ENCODE peak calls at places on chromosomes 7 and 10, in ten cellular contexts. One of them, this sample, is unnamed.

GRCh38 chr10:89419548-89419947 is 5.2 kb downstream of the IFIT5 start:
- DNase-seq in BE2C: no peak
- DNase-seq in PC-9: no peak
- DNase-seq in A549: no peak
- DNase-seq in colonic mucosa: no peak
- DNase-seq in breast epithelium: no peak
- DNase-seq in GM23248: peak; percentile 66
- DNase-seq in IMR-90: peak; percentile 31
- DNase-seq in Caco-2: no peak
- DNase-seq in lower lobe of right lung: no peak
- DNase-seq in this sample: peak; percentile 31

GRCh38 chr7:139620676-139621344 is 97.3 kb downstream of the CLEC2L start:
- DNase-seq in PC-9: peak; percentile 65
- DNase-seq in breast epithelium: no peak
- DNase-seq in A549: peak; percentile 65
- DNase-seq in IMR-90: peak; percentile 21
- DNase-seq in lower lobe of right lung: no peak
- DNase-seq in BE2C: peak; percentile 66
- DNase-seq in GM23248: peak; percentile 58
- DNase-seq in Caco-2: peak; percentile 82
- DNase-seq in colonic mucosa: peak; percentile 68
- DNase-seq in this sample: peak; percentile 44

GRCh38 chr10:7861509-7862120 is 43.3 kb downstream of the TAF3 start:
- DNase-seq in BE2C: no peak
- DNase-seq in colonic mucosa: no peak
- DNase-seq in IMR-90: no peak
- DNase-seq in Caco-2: no peak
- DNase-seq in PC-9: no peak
- DNase-seq in GM23248: no peak
- DNase-seq in breast epithelium: no peak
- DNase-seq in A549: no peak
- DNase-seq in lower lobe of right lung: no peak
- DNase-seq in this sample: no peak

GRCh38 chr10:60299961-60300883 is 89.5 kb downstream of the ANK3 start:
- DNase-seq in colonic mucosa: no peak
- DNase-seq in BE2C: peak; percentile 25
- DNase-seq in lower lobe of right lung: no peak
- DNase-seq in Caco-2: peak; percentile 66
- DNase-seq in A549: no peak
- DNase-seq in IMR-90: peak; percentile 52
- DNase-seq in breast epithelium: no peak
- DNase-seq in PC-9: no peak
- DNase-seq in GM23248: no peak
- DNase-seq in this sample: peak; percentile 16

GRCh38 chr10:102508506-102508905 is 4.7 kb downstream of the SUFU start:
- DNase-seq in breast epithelium: no peak
- DNase-seq in GM23248: no peak
- DNase-seq in IMR-90: no peak
- DNase-seq in colonic mucosa: no peak
- DNase-seq in BE2C: no peak
- DNase-seq in A549: no peak
- DNase-seq in lower lobe of right lung: no peak
- DNase-seq in Caco-2: no peak
- DNase-seq in PC-9: no peak
- DNase-seq in this sample: no peak

GRCh38 chr10:124575107-124576035 is 113.7 kb downstream of the LHPP start:
- DNase-seq in PC-9: no peak
- DNase-seq in lower lobe of right lung: peak; percentile 34
- DNase-seq in GM23248: no peak
- DNase-seq in A549: no peak
- DNase-seq in BE2C: no peak
- DNase-seq in colonic mucosa: no peak
- DNase-seq in breast epithelium: no peak
- DNase-seq in IMR-90: no peak
- DNase-seq in Caco-2: no peak
- DNase-seq in this sample: no peak

GRCh38 chr7:25083201-25083600 is 41.9 kb downstream of the CYCS start:
- DNase-seq in BE2C: no peak
- DNase-seq in PC-9: no peak
- DNase-seq in breast epithelium: no peak
- DNase-seq in IMR-90: peak; percentile 53
- DNase-seq in Caco-2: no peak
- DNase-seq in lower lobe of right lung: no peak
- DNase-seq in colonic mucosa: no peak
- DNase-seq in A549: no peak
- DNase-seq in GM23248: no peak
- DNase-seq in this sample: no peak

GRCh38 chr7:27420702-27421101 is 178.1 kb downstream of the EVX1 start:
- DNase-seq in breast epithelium: no peak
- DNase-seq in GM23248: no peak
- DNase-seq in BE2C: no peak
- DNase-seq in Caco-2: no peak
- DNase-seq in lower lobe of right lung: no peak
- DNase-seq in IMR-90: no peak
- DNase-seq in A549: no peak
- DNase-seq in PC-9: no peak
- DNase-seq in colonic mucosa: peak; percentile 76
- DNase-seq in this sample: no peak

DNA sequence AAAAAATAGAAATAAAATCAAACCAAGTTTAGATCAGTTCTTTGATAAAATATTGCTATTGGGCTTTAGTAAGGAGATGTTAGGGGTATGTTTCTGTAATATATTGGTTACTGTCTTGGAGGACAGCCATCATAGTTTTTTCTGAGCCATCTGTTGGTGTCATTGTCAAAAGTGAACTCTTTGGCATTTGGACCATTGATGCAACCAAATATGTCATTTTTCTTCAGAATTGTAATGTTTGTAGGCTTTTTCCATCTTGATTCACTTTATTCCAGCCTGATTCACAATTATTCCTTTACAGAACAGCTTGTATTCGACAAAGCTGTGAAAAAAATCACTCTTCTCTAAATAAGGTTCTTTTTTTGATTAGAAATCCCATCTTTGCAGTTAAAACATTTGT is 37.5 kb downstream of the SMNDC1 start:
- DNase-seq in A549: no peak
- DNase-seq in lower lobe of right lung: no peak
- DNase-seq in BE2C: no peak
- DNase-seq in GM23248: no peak
- DNase-seq in colonic mucosa: no peak
- DNase-seq in Caco-2: no peak
- DNase-seq in breast epithelium: no peak
- DNase-seq in IMR-90: no peak
- DNase-seq in PC-9: no peak
- DNase-seq in this sample: no peak
- H3K4me1 ChIP-seq in A549: no peaks in the 10 kb centered on the region
- H3K4me1 ChIP-seq in lower lobe of right lung: peaks cover 28% of the 10 kb centered on the region
- H3K4me1 ChIP-seq in BE2C: peaks cover 14% of the 10 kb centered on the region
- H3K4me1 ChIP-seq in GM23248: peaks cover 6% of the 10 kb centered on the region
- H3K4me1 ChIP-seq in colonic mucosa: peaks cover 10% of the 10 kb centered on the region
- H3K4me1 ChIP-seq in Caco-2: peaks cover 15% of the 10 kb centered on the region
- H3K4me1 ChIP-seq in breast epithelium: no peaks in the 10 kb centered on the region
- H3K4me1 ChIP-seq in IMR-90: no peaks in the 10 kb centered on the region
- H3K4me1 ChIP-seq in PC-9: no peaks in the 10 kb centered on the region
- H3K4me1 ChIP-seq in this sample: no peaks in the 10 kb centered on the region

DNA sequence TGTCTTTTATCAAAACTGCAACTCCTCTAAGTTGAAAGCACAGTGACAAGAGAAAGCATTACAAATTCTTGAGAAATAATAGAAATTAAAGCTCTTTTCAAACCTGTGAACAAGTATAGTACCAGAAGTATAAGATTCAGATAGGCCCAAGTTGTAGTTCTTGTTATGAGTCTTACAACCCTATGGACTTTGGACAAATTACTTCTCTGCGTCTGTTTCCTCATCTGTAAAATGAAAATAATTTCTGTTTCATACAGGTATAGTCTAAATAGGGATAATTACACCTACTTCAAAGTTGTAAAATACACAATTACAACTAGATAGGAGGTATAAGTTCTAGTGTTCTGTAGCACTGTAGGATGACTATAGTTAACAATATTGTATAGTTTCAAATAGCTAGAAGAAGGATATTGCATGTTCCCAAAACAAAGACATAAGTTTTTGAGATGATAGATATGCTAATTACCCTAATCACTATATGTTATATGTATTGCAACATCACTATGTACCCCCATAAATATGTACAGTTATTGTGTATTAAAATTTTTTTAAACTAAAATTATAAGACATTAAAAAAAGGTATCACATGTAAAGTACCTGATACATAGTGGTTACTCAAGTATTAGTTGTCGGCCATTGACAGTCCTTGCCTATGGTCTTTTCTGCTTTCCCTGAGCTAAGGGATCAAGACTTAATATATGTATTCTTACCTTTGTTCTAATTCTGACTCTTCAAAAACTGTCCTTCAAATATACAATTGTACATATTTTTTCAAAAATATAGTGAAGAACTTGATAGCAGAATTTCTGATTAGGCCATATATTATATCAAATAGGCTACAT is 1.8 kb upstream of the WASL start:
- DNase-seq in IMR-90: no peak
- DNase-seq in lower lobe of right lung: no peak
- DNase-seq in A549: no peak
- DNase-seq in BE2C: no peak
- DNase-seq in colonic mucosa: no peak
- DNase-seq in GM23248: no peak
- DNase-seq in breast epithelium: no peak
- DNase-seq in PC-9: no peak
- DNase-seq in Caco-2: no peak
- DNase-seq in this sample: no peak
- H3K4me3 ChIP-seq in IMR-90: no peak overlapping the region
- H3K4me3 ChIP-seq in lower lobe of right lung: peak overlapping the region; percentile 82
- H3K4me3 ChIP-seq in A549: peak overlapping the region; percentile 97
- H3K4me3 ChIP-seq in BE2C: peak overlapping the region; percentile 85
- H3K4me3 ChIP-seq in colonic mucosa: peak overlapping the region; percentile 85
- H3K4me3 ChIP-seq in GM23248: peak overlapping the region; percentile 94
- H3K4me3 ChIP-seq in breast epithelium: no peak overlapping the region
- H3K4me3 ChIP-seq in PC-9: peak overlapping the region; percentile 89
- H3K4me3 ChIP-seq in Caco-2: peak overlapping the region; percentile 100
- H3K4me3 ChIP-seq in this sample: peak overlapping the region; percentile 80

GRCh38 chr10:113326160-113327111 is 226.4 kb upstream of the HABP2 start:
- DNase-seq in lower lobe of right lung: no peak
- DNase-seq in GM23248: peak; percentile 98
- DNase-seq in BE2C: peak; percentile 77
- DNase-seq in breast epithelium: no peak
- DNase-seq in colonic mucosa: no peak
- DNase-seq in A549: peak; percentile 93
- DNase-seq in IMR-90: peak; percentile 81
- DNase-seq in Caco-2: no peak
- DNase-seq in PC-9: peak; percentile 54
- DNase-seq in this sample: peak; percentile 70

GRCh38 chr10:113320213-113320612 is 232.6 kb upstream of the HABP2 start:
- DNase-seq in A549: no peak
- DNase-seq in Caco-2: no peak
- DNase-seq in IMR-90: no peak
- DNase-seq in GM23248: no peak
- DNase-seq in lower lobe of right lung: no peak
- DNase-seq in BE2C: no peak
- DNase-seq in colonic mucosa: no peak
- DNase-seq in breast epithelium: no peak
- DNase-seq in PC-9: no peak
- DNase-seq in this sample: no peak

GRCh38 chr10:113320980-113321379 is 231.9 kb upstream of the HABP2 start:
- DNase-seq in PC-9: no peak
- DNase-seq in breast epithelium: no peak
- DNase-seq in BE2C: no peak
- DNase-seq in colonic mucosa: no peak
- DNase-seq in IMR-90: no peak
- DNase-seq in A549: no peak
- DNase-seq in GM23248: no peak
- DNase-seq in lower lobe of right lung: no peak
- DNase-seq in Caco-2: no peak
- DNase-seq in this sample: no peak

GRCh38 chr10:113322843-113323242 is 230.0 kb upstream of the HABP2 start:
- DNase-seq in GM23248: no peak
- DNase-seq in A549: no peak
- DNase-seq in colonic mucosa: no peak
- DNase-seq in Caco-2: no peak
- DNase-seq in PC-9: no peak
- DNase-seq in BE2C: no peak
- DNase-seq in breast epithelium: no peak
- DNase-seq in lower lobe of right lung: peak; percentile 58
- DNase-seq in IMR-90: no peak
- DNase-seq in this sample: no peak

GRCh38 chr10:113323985-113324384 is 228.9 kb upstream of the HABP2 start:
- DNase-seq in Caco-2: no peak
- DNase-seq in PC-9: no peak
- DNase-seq in lower lobe of right lung: no peak
- DNase-seq in A549: no peak
- DNase-seq in GM23248: no peak
- DNase-seq in IMR-90: no peak
- DNase-seq in breast epithelium: no peak
- DNase-seq in colonic mucosa: no peak
- DNase-seq in BE2C: no peak
- DNase-seq in this sample: no peak
- H3K4me1 ChIP-seq in Caco-2: peaks cover 7% of the 10 kb centered on the region
- H3K4me1 ChIP-seq in PC-9: peaks cover 21% of the 10 kb centered on the region
- H3K4me1 ChIP-seq in lower lobe of right lung: peaks cover 26% of the 10 kb centered on the region
- H3K4me1 ChIP-seq in A549: peaks cover 39% of the 10 kb centered on the region
- H3K4me1 ChIP-seq in GM23248: peaks cover 35% of the 10 kb centered on the region
- H3K4me1 ChIP-seq in IMR-90: peaks cover 2% of the 10 kb centered on the region
- H3K4me1 ChIP-seq in breast epithelium: no peaks in the 10 kb centered on the region
- H3K4me1 ChIP-seq in colonic mucosa: no peaks in the 10 kb centered on the region
- H3K4me1 ChIP-seq in BE2C: peaks cover 30% of the 10 kb centered on the region
- H3K4me1 ChIP-seq in this sample: peaks cover 15% of the 10 kb centered on the region

GRCh38 chr10:69628876-69629275 is 1.2 kb upstream of the FAM241B start:
- DNase-seq in GM23248: no peak
- DNase-seq in BE2C: no peak
- DNase-seq in PC-9: no peak
- DNase-seq in IMR-90: no peak
- DNase-seq in Caco-2: no peak
- DNase-seq in A549: no peak
- DNase-seq in lower lobe of right lung: no peak
- DNase-seq in colonic mucosa: no peak
- DNase-seq in breast epithelium: no peak
- DNase-seq in this sample: no peak

GRCh38 chr10:69630651-69631400 is 779 bp downstream of the FAM241B start:
- DNase-seq in BE2C: no peak
- DNase-seq in breast epithelium: no peak
- DNase-seq in lower lobe of right lung: no peak
- DNase-seq in Caco-2: no peak
- DNase-seq in IMR-90: no peak
- DNase-seq in A549: no peak
- DNase-seq in PC-9: no peak
- DNase-seq in GM23248: no peak
- DNase-seq in colonic mucosa: no peak
- DNase-seq in this sample: no peak

GRCh38 chr10:69629897-69630650 is at the start of gene FAM241B:
- DNase-seq in IMR-90: peak; percentile 5
- DNase-seq in Caco-2: peak; percentile 95
- DNase-seq in GM23248: peak; percentile 66
- DNase-seq in BE2C: peak; percentile 79
- DNase-seq in colonic mucosa: peak; percentile 81
- DNase-seq in A549: peak; percentile 82
- DNase-seq in breast epithelium: peak; percentile 78
- DNase-seq in PC-9: peak; percentile 86
- DNase-seq in lower lobe of right lung: peak; percentile 85
- DNase-seq in this sample: peak; percentile 38

GRCh38 chr10:69631566-69631965 is 1.5 kb downstream of the FAM241B start:
- DNase-seq in BE2C: no peak
- DNase-seq in IMR-90: no peak
- DNase-seq in lower lobe of right lung: no peak
- DNase-seq in GM23248: no peak
- DNase-seq in breast epithelium: no peak
- DNase-seq in A549: no peak
- DNase-seq in Caco-2: no peak
- DNase-seq in colonic mucosa: no peak
- DNase-seq in PC-9: no peak
- DNase-seq in this sample: no peak

GRCh38 chr10:69629519-69629896 is 539 bp upstream of the FAM241B start:
- DNase-seq in colonic mucosa: no peak
- DNase-seq in lower lobe of right lung: no peak
- DNase-seq in IMR-90: no peak
- DNase-seq in GM23248: no peak
- DNase-seq in Caco-2: no peak
- DNase-seq in BE2C: no peak
- DNase-seq in PC-9: no peak
- DNase-seq in breast epithelium: no peak
- DNase-seq in A549: no peak
- DNase-seq in this sample: no peak
- H3K4me3 ChIP-seq in colonic mucosa: peak overlapping the region; percentile 81
- H3K4me3 ChIP-seq in lower lobe of right lung: peak overlapping the region; percentile 66
- H3K4me3 ChIP-seq in IMR-90: no peak overlapping the region
- H3K4me3 ChIP-seq in GM23248: no peak overlapping the region
- H3K4me3 ChIP-seq in Caco-2: peak overlapping the region; percentile 57
- H3K4me3 ChIP-seq in BE2C: peak overlapping the region; percentile 64
- H3K4me3 ChIP-seq in PC-9: peak overlapping the region; percentile 81
- H3K4me3 ChIP-seq in breast epithelium: peak overlapping the region; percentile 66
- H3K4me3 ChIP-seq in A549: peak overlapping the region; percentile 77
- H3K4me3 ChIP-seq in this sample: peak overlapping the region; percentile 44